ENCODE peak calls at places on chromosome 4, in six cellular contexts. R is AG09319, K is BJ, G is GM23248, C is heart left ventricle, L is C1 segment of cervical spinal cord. A is an unnamed sample.

GRCh38 chr4:71441186-71442169 is 102.7 kb downstream of the SLC4A4 start:
- DNase-seq in R (no peak), G (no peak), C (no peak), K (no peak), L (no peak), A (no peak)

GRCh38 chr4:109411964-109412363 is 21.7 kb upstream of the SEC24B start:
- DNase-seq in R (no peak), C (peak), L (no peak), K (no peak), G (no peak), A (peak)

GRCh38 chr4:75232546-75232945 is 281.7 kb downstream of the RCHY1 start:
- DNase-seq in R (no peak), L (no peak), G (no peak), C (no peak), K (no peak), A (no peak)

GRCh38 chr4:38294238-38294637 is 334.0 kb downstream of the PTTG2 start:
- DNase-seq in R (no peak), G (no peak), L (no peak), C (no peak), K (no peak), A (no peak)

GRCh38 chr4:10346023-10346422 is 111.2 kb downstream of the ZNF518B start:
- DNase-seq in K (peak), L (no peak), G (peak), R (no peak), C (no peak), A (no peak)

GRCh38 chr4:85870298-85871083 is 395.5 kb downstream of the ARHGAP24 start:
- DNase-seq in K (no peak), L (no peak), G (no peak), R (no peak), C (no peak), A (no peak)

GRCh38 chr4:1347410-1347864 is 429 bp downstream of the UVSSA start:
- DNase-seq in L (no peak), K (no peak), R (peak), C (peak), G (peak), A (peak)

GRCh38 chr4:121147923-121148443 is 16.1 kb downstream of the TNIP3 start:
- DNase-seq in K (peak), L (no peak), G (peak), C (no peak), R (peak), A (no peak)

GRCh38 chr4:113141901-113142346 is 92.5 kb downstream of the ANK2 start:
- DNase-seq in L (no peak), C (no peak), G (peak), R (peak), K (peak), A (no peak)

GRCh38 chr4:54539500-54540029 is 118.2 kb upstream of the KIT start:
- DNase-seq in L (peak), K (no peak), R (no peak), C (peak), G (peak), A (peak)

GRCh38 chr4:101785476-101785875 is 5.1 kb upstream of the BANK1 start:
- DNase-seq in G (no peak), R (no peak), C (no peak), L (no peak), K (no peak), A (no peak)

GRCh38 chr4:150739591-150739990 is 157.6 kb downstream of the MAB21L2 start:
- DNase-seq in C (no peak), R (no peak), G (no peak), K (no peak), L (no peak), A (no peak)

GRCh38 chr4:119050501-119051090 is 85.0 kb upstream of the MYOZ2 start:
- DNase-seq in G (peak), K (no peak), R (no peak), C (no peak), L (no peak), A (no peak)

A was measured in left cardiac atrium.